ENCODE peak calls at places on chromosomes 4 and X, in six cellular contexts. T, Z, G, E, Y and N are unnamed samples.

GRCh38 chr4:68375667-68376559 is 26.0 kb upstream of the YTHDC1 start:
- DNase-seq in T (peak), G (peak), Z (peak), E (no peak), Y (peak), N (peak)

GRCh38 chr4:119093042-119093827 is 42.4 kb upstream of the MYOZ2 start:
- DNase-seq in G (no peak), Z (no peak), T (no peak), Y (no peak), E (no peak), N (no peak)

GRCh38 chr4:79016878-79017277 is 77.6 kb upstream of the PAQR3 start:
- DNase-seq in Z (no peak), T (no peak), E (no peak), G (no peak), Y (no peak), N (no peak)

GRCh38 chrX:155048997-155049619 is 21.8 kb downstream of the CMC4 start:
- DNase-seq in T (peak), Z (peak), G (peak), Y (peak), E (no peak), N (no peak)

GRCh38 chr4:76219299-76220055 is 5.9 kb upstream of the SCARB2 start:
- DNase-seq in G (no peak), T (no peak), E (no peak), Y (peak), Z (no peak), N (peak)

GRCh38 chr4:108054025-108054424 is 64.3 kb downstream of the HADH start:
- DNase-seq in Z (no peak), G (no peak), E (no peak), Y (no peak), T (no peak), N (no peak)

GRCh38 chr4:95289028-95289634 is 259.6 kb downstream of the UNC5C start:
- DNase-seq in Z (no peak), G (no peak), E (no peak), Y (no peak), T (no peak), N (no peak)

GRCh38 chr4:103150677-103151076 is 47.5 kb downstream of the CENPE start:
- DNase-seq in E (no peak), Z (no peak), Y (no peak), T (no peak), G (no peak), N (no peak)

GRCh38 chr4:1504786-1505500 is 98.7 kb upstream of the NKX1-1 start:
- DNase-seq in E (no peak), G (no peak), Z (no peak), Y (no peak), T (no peak), N (no peak)

GRCh38 chrX:136780241-136780640 is 491 bp downstream of the ARHGEF6 start:
- DNase-seq in Y (no peak), E (no peak), Z (no peak), G (no peak), T (no peak), N (no peak)

GRCh38 chr4:1608196-1608820 is 75.8 kb downstream of the FAM53A start:
- DNase-seq in G (no peak), Y (no peak), Z (no peak), E (no peak), T (no peak), N (no peak)

GRCh38 chr4:107866726-107867125 is 42.0 kb downstream of the SGMS2 start:
- DNase-seq in Y (no peak), Z (no peak), T (no peak), E (no peak), G (no peak), N (no peak)

GRCh38 chr4:38242822-38243384 is 282.7 kb downstream of the PTTG2 start:
- DNase-seq in T (no peak), G (no peak), E (no peak), Z (no peak), Y (no peak), N (no peak)

GRCh38 chrX:9033586-9033985 is 341 bp downstream of the FAM9B start:
- DNase-seq in T (no peak), E (no peak), Y (no peak), G (no peak), Z (no peak), N (no peak)

GRCh38 chr4:81465668-81466357 is 5.9 kb downstream of the RASGEF1B start:
- DNase-seq in T (no peak), Z (no peak), G (no peak), Y (no peak), E (no peak), N (no peak)

GRCh38 chr4:153619811-153620210 is 64.3 kb upstream of the TLR2 start:
- DNase-seq in T (no peak), Y (no peak), E (no peak), G (no peak), Z (no peak), N (no peak)

GRCh38 chrX:28582494-28582893 is 4.8 kb upstream of the IL1RAPL1 start:
- DNase-seq in Y (no peak), G (no peak), E (no peak), T (no peak), Z (no peak), N (no peak)

GRCh38 chr4:180757927-180758326 is 1485.3 kb upstream of the TENM3 start:
- DNase-seq in G (no peak), T (no peak), Z (no peak), E (no peak), Y (no peak), N (no peak)

GRCh38 chr4:98470831-98471230 is 187.6 kb downstream of the TSPAN5 start:
- DNase-seq in Y (no peak), Z (no peak), G (peak), T (no peak), E (no peak), N (no peak)